ENCODE peak calls at places on chromosomes 1 and 21, in nine cellular contexts. One of them, this sample, is unnamed.

GRCh38 chr1:175095978-175096611 is 28.5 kb downstream of the TNN start:
- DNase-seq in DMS153: no peak
- DNase-seq in CD4-positive, CD25-positive, alpha-beta regulatory T cell: no peak
- DNase-seq in anterior cingulate cortex: no peak
- DNase-seq in neural progenitor cell: no peak
- DNase-seq in aorta: no peak
- DNase-seq in HTR-8/SVneo: no peak
- DNase-seq in lower leg skin: peak
- DNase-seq in tibial nerve: no peak
- DNase-seq in this sample: no peak

GRCh38 chr1:173193639-173194038 is 13.5 kb downstream of the TNFSF4 start:
- DNase-seq in DMS153: no peak
- DNase-seq in CD4-positive, CD25-positive, alpha-beta regulatory T cell: no peak
- DNase-seq in anterior cingulate cortex: no peak
- DNase-seq in neural progenitor cell: no peak
- DNase-seq in aorta: no peak
- DNase-seq in HTR-8/SVneo: no peak
- DNase-seq in lower leg skin: no peak
- DNase-seq in tibial nerve: no peak
- DNase-seq in this sample: no peak

GRCh38 chr21:37071561-37072238 is 1.2 kb downstream of the PIGP start:
- DNase-seq in DMS153: no peak
- DNase-seq in CD4-positive, CD25-positive, alpha-beta regulatory T cell: no peak
- DNase-seq in anterior cingulate cortex: no peak
- DNase-seq in neural progenitor cell: peak
- DNase-seq in aorta: peak
- DNase-seq in HTR-8/SVneo: peak
- DNase-seq in lower leg skin: peak
- DNase-seq in tibial nerve: peak
- DNase-seq in this sample: no peak

GRCh38 chr1:77421504-77422233 is 139.8 kb downstream of the AK5 start:
- DNase-seq in DMS153: no peak
- DNase-seq in CD4-positive, CD25-positive, alpha-beta regulatory T cell: peak
- DNase-seq in anterior cingulate cortex: no peak
- DNase-seq in neural progenitor cell: no peak
- DNase-seq in aorta: no peak
- DNase-seq in HTR-8/SVneo: no peak
- DNase-seq in lower leg skin: no peak
- DNase-seq in tibial nerve: no peak
- DNase-seq in this sample: no peak

GRCh38 chr1:226097866-226098625 is 35.5 kb downstream of the H3-3A start:
- DNase-seq in DMS153: no peak
- DNase-seq in CD4-positive, CD25-positive, alpha-beta regulatory T cell: no peak
- DNase-seq in anterior cingulate cortex: no peak
- DNase-seq in neural progenitor cell: no peak
- DNase-seq in aorta: no peak
- DNase-seq in HTR-8/SVneo: no peak
- DNase-seq in lower leg skin: no peak
- DNase-seq in tibial nerve: no peak
- DNase-seq in this sample: no peak

GRCh38 chr1:241611063-241611462 is 29.1 kb downstream of the CHML start:
- DNase-seq in DMS153: peak
- DNase-seq in CD4-positive, CD25-positive, alpha-beta regulatory T cell: peak
- DNase-seq in anterior cingulate cortex: no peak
- DNase-seq in neural progenitor cell: peak
- DNase-seq in aorta: no peak
- DNase-seq in HTR-8/SVneo: peak
- DNase-seq in lower leg skin: no peak
- DNase-seq in tibial nerve: no peak
- DNase-seq in this sample: no peak

GRCh38 chr1:39898648-39899603 is 2.8 kb downstream of the MYCL start:
- DNase-seq in DMS153: peak
- DNase-seq in CD4-positive, CD25-positive, alpha-beta regulatory T cell: no peak
- DNase-seq in anterior cingulate cortex: peak
- DNase-seq in neural progenitor cell: peak
- DNase-seq in aorta: no peak
- DNase-seq in HTR-8/SVneo: peak
- DNase-seq in lower leg skin: peak
- DNase-seq in tibial nerve: no peak
- DNase-seq in this sample: peak

GRCh38 chr1:26945138-26945537 is 15.1 kb downstream of the KDF1 start:
- DNase-seq in DMS153: no peak
- DNase-seq in CD4-positive, CD25-positive, alpha-beta regulatory T cell: no peak
- DNase-seq in anterior cingulate cortex: no peak
- DNase-seq in neural progenitor cell: no peak
- DNase-seq in aorta: no peak
- DNase-seq in HTR-8/SVneo: no peak
- DNase-seq in lower leg skin: no peak
- DNase-seq in tibial nerve: no peak
- DNase-seq in this sample: peak

GRCh38 chr1:224623743-224624333 is 7.7 kb downstream of the CNIH3 start:
- DNase-seq in DMS153: peak
- DNase-seq in CD4-positive, CD25-positive, alpha-beta regulatory T cell: peak
- DNase-seq in anterior cingulate cortex: no peak
- DNase-seq in neural progenitor cell: no peak
- DNase-seq in aorta: no peak
- DNase-seq in HTR-8/SVneo: peak
- DNase-seq in lower leg skin: no peak
- DNase-seq in tibial nerve: no peak
- DNase-seq in this sample: no peak

GRCh38 chr1:200929530-200930278 is 35.0 kb downstream of the INAVA start:
- DNase-seq in DMS153: no peak
- DNase-seq in CD4-positive, CD25-positive, alpha-beta regulatory T cell: no peak
- DNase-seq in anterior cingulate cortex: no peak
- DNase-seq in neural progenitor cell: no peak
- DNase-seq in aorta: no peak
- DNase-seq in HTR-8/SVneo: no peak
- DNase-seq in lower leg skin: no peak
- DNase-seq in tibial nerve: no peak
- DNase-seq in this sample: no peak

GRCh38 chr1:247111636-247112478 is 7.7 kb upstream of the ZNF669 start:
- DNase-seq in DMS153: no peak
- DNase-seq in CD4-positive, CD25-positive, alpha-beta regulatory T cell: no peak
- DNase-seq in anterior cingulate cortex: no peak
- DNase-seq in neural progenitor cell: peak
- DNase-seq in aorta: peak
- DNase-seq in HTR-8/SVneo: peak
- DNase-seq in lower leg skin: peak
- DNase-seq in tibial nerve: peak
- DNase-seq in this sample: peak

GRCh38 chr21:21929228-21929627 is 931.0 kb downstream of the NCAM2 start:
- DNase-seq in DMS153: no peak
- DNase-seq in CD4-positive, CD25-positive, alpha-beta regulatory T cell: no peak
- DNase-seq in anterior cingulate cortex: no peak
- DNase-seq in neural progenitor cell: no peak
- DNase-seq in aorta: no peak
- DNase-seq in HTR-8/SVneo: no peak
- DNase-seq in lower leg skin: no peak
- DNase-seq in tibial nerve: no peak
- DNase-seq in this sample: no peak

GRCh38 chr1:182629674-182630073 is 25.5 kb upstream of the RGS16 start:
- DNase-seq in DMS153: no peak
- DNase-seq in CD4-positive, CD25-positive, alpha-beta regulatory T cell: peak
- DNase-seq in anterior cingulate cortex: no peak
- DNase-seq in neural progenitor cell: peak
- DNase-seq in aorta: no peak
- DNase-seq in HTR-8/SVneo: no peak
- DNase-seq in lower leg skin: no peak
- DNase-seq in tibial nerve: no peak
- DNase-seq in this sample: no peak

GRCh38 chr1:75062111-75062510 is 72.1 kb upstream of the LHX8 start:
- DNase-seq in DMS153: no peak
- DNase-seq in CD4-positive, CD25-positive, alpha-beta regulatory T cell: no peak
- DNase-seq in anterior cingulate cortex: no peak
- DNase-seq in neural progenitor cell: no peak
- DNase-seq in aorta: no peak
- DNase-seq in HTR-8/SVneo: no peak
- DNase-seq in lower leg skin: no peak
- DNase-seq in tibial nerve: no peak
- DNase-seq in this sample: no peak

GRCh38 chr1:157189096-157189495 is 50.9 kb upstream of the ETV3 start:
- DNase-seq in DMS153: no peak
- DNase-seq in CD4-positive, CD25-positive, alpha-beta regulatory T cell: no peak
- DNase-seq in anterior cingulate cortex: no peak
- DNase-seq in neural progenitor cell: no peak
- DNase-seq in aorta: no peak
- DNase-seq in HTR-8/SVneo: no peak
- DNase-seq in lower leg skin: no peak
- DNase-seq in tibial nerve: no peak
- DNase-seq in this sample: no peak

GRCh38 chr1:53182111-53182593 is 14.5 kb upstream of the CPT2 start:
- DNase-seq in DMS153: peak
- DNase-seq in CD4-positive, CD25-positive, alpha-beta regulatory T cell: peak
- DNase-seq in anterior cingulate cortex: peak
- DNase-seq in neural progenitor cell: peak
- DNase-seq in aorta: peak
- DNase-seq in HTR-8/SVneo: peak
- DNase-seq in lower leg skin: peak
- DNase-seq in tibial nerve: peak
- DNase-seq in this sample: peak

GRCh38 chr1:55827350-55827749 is 612.2 kb upstream of the USP24 start:
- DNase-seq in DMS153: no peak
- DNase-seq in CD4-positive, CD25-positive, alpha-beta regulatory T cell: no peak
- DNase-seq in anterior cingulate cortex: no peak
- DNase-seq in neural progenitor cell: no peak
- DNase-seq in aorta: no peak
- DNase-seq in HTR-8/SVneo: peak
- DNase-seq in lower leg skin: no peak
- DNase-seq in tibial nerve: no peak
- DNase-seq in this sample: no peak

GRCh38 chr21:43703068-43703880 is 15.7 kb upstream of the PDXK start:
- DNase-seq in DMS153: peak
- DNase-seq in CD4-positive, CD25-positive, alpha-beta regulatory T cell: no peak
- DNase-seq in anterior cingulate cortex: no peak
- DNase-seq in neural progenitor cell: peak
- DNase-seq in aorta: no peak
- DNase-seq in HTR-8/SVneo: no peak
- DNase-seq in lower leg skin: no peak
- DNase-seq in tibial nerve: no peak
- DNase-seq in this sample: no peak

GRCh38 chr1:206012086-206012859 is 9.1 kb upstream of the RAB7B start:
- DNase-seq in DMS153: no peak
- DNase-seq in CD4-positive, CD25-positive, alpha-beta regulatory T cell: no peak
- DNase-seq in anterior cingulate cortex: peak
- DNase-seq in neural progenitor cell: no peak
- DNase-seq in aorta: peak
- DNase-seq in HTR-8/SVneo: no peak
- DNase-seq in lower leg skin: peak
- DNase-seq in tibial nerve: peak
- DNase-seq in this sample: no peak

This sample was measured in left lobe of liver.